ENCODE peak calls at places on chromosomes 1 and 21, in eight cellular contexts. D is retina, B is A549, A is heart left ventricle, X is Daoy, T is RWPE1, P is cardiac fibroblast, C is right lobe of liver. O is an unnamed sample.

GRCh38 chr1:50232271-50232670 is 123.6 kb downstream of the ELAVL4 start:
- DNase-seq in X (no peak), P (no peak), D (no peak), C (no peak), B (no peak), A (no peak), T (no peak), O (no peak)

GRCh38 chr1:68590473-68590872 is 93.6 kb upstream of the DEPDC1 start:
- DNase-seq in D (no peak), A (no peak), B (no peak), X (no peak), P (peak; percentile 4), T (no peak), C (no peak), O (no peak)

GRCh38 chr1:55781944-55782482 is 566.8 kb upstream of the USP24 start:
- DNase-seq in P (peak; percentile 75), D (no peak), A (peak; percentile 35), C (no peak), T (peak; percentile 53), B (no peak), X (peak; percentile 56), O (peak; percentile 45)

GRCh38 chr21:18244721-18245486 is at the start of gene CHODL:
- DNase-seq in B (no peak), D (peak; percentile 88), C (peak; percentile 51), P (no peak), X (peak; percentile 5), A (peak; percentile 52), T (no peak), O (no peak)

GRCh38 chr1:26771643-26772321 is 16.0 kb upstream of the PIGV start:
- DNase-seq in X (peak; percentile 94), B (peak; percentile 69), C (no peak), P (peak; percentile 99), D (peak; percentile 11), T (peak; percentile 97), A (no peak), O (peak; percentile 64)

GRCh38 chr1:239389703-239390102 is 3.3 kb downstream of the CHRM3 start:
- DNase-seq in A (no peak), B (no peak), X (peak; percentile 44), T (no peak), P (no peak), D (no peak), C (no peak), O (no peak)

GRCh38 chr1:78339490-78339889 is 151.3 kb upstream of the PTGFR start:
- DNase-seq in P (peak; percentile 77), X (peak; percentile 73), T (peak; percentile 12), C (no peak), D (no peak), A (no peak), B (no peak), O (peak; percentile 39)

GRCh38 chr1:66758247-66758755 is 6.0 kb downstream of the DYNLT5 start:
- DNase-seq in P (no peak), X (no peak), D (no peak), T (no peak), B (no peak), A (no peak), C (no peak), O (no peak)

GRCh38 chr1:64545118-64545916 is 75.4 kb downstream of the CACHD1 start:
- DNase-seq in C (no peak), X (no peak), B (no peak), P (no peak), D (no peak), A (no peak), T (no peak), O (no peak)

GRCh38 chr1:11355594-11356467 is 82.8 kb downstream of the UBIAD1 start:
- DNase-seq in X (no peak), D (peak; percentile 99), T (no peak), A (no peak), P (no peak), B (no peak), C (no peak), O (no peak)

GRCh38 chr1:229383961-229384360 is 41.1 kb upstream of the CCSAP start:
- DNase-seq in C (no peak), P (no peak), B (no peak), A (no peak), X (no peak), D (no peak), T (no peak), O (no peak)

GRCh38 chr1:9235123-9235513 is 544 bp downstream of the H6PD start:
- DNase-seq in C (no peak), T (peak; percentile 59), P (peak; percentile 85), B (peak; percentile 56), X (peak; percentile 70), D (peak; percentile 64), A (no peak), O (no peak)

GRCh38 chr1:200947059-200947566 is 52.4 kb downstream of the INAVA start:
- DNase-seq in P (no peak), D (no peak), C (no peak), X (no peak), B (no peak), A (no peak), T (no peak), O (no peak)

GRCh38 chr1:206117151-206117948 is at the start of gene AVPR1B:
- DNase-seq in A (peak; percentile 78), C (peak; percentile 57), B (peak; percentile 31), P (peak; percentile 10), X (peak; percentile 54), T (peak; percentile 56), D (peak; percentile 78), O (no peak)

GRCh38 chr1:46130144-46130543 is 2.3 kb downstream of the PIK3R3 start:
- DNase-seq in D (peak; percentile 23), B (no peak), A (no peak), T (no peak), C (no peak), X (no peak), P (no peak), O (no peak)

GRCh38 chr1:218850367-218850766 is 323.3 kb upstream of the LYPLAL1 start:
- DNase-seq in P (peak; percentile 42), A (no peak), T (no peak), B (no peak), D (no peak), X (no peak), C (no peak), O (no peak)

GRCh38 chr1:168119750-168120149 is 17.0 kb downstream of the GPR161 start:
- DNase-seq in X (no peak), A (no peak), B (no peak), T (no peak), D (no peak), P (no peak), C (no peak), O (no peak)

GRCh38 chr21:34807881-34808568 is 139.2 kb downstream of the CLIC6 start:
- DNase-seq in D (no peak), B (peak; percentile 50), C (no peak), X (peak; percentile 97), T (peak; percentile 87), A (no peak), P (peak; percentile 98), O (peak; percentile 64)

GRCh38 chr1:2145946-2146835 is 48.4 kb downstream of the FAAP20 start:
- DNase-seq in B (no peak), T (no peak), X (no peak), D (no peak), A (peak; percentile 51), C (peak; percentile 48), P (no peak), O (no peak)

GRCh38 chr1:47507921-47508894 is 70.4 kb downstream of the FOXD2 start:
- DNase-seq in P (no peak), C (peak; percentile 81), A (peak; percentile 68), D (peak; percentile 74), X (peak; percentile 38), T (no peak), B (peak; percentile 11), O (no peak)

GRCh38 chr1:160659566-160659965 is 12.7 kb upstream of the SLAMF1 start:
- DNase-seq in P (no peak), B (no peak), X (no peak), D (no peak), C (no peak), A (no peak), T (no peak), O (no peak)

GRCh38 chr1:187010571-187011309 is 182.0 kb downstream of the PLA2G4A start:
- DNase-seq in X (no peak), T (no peak), C (no peak), P (peak; percentile 31), B (no peak), A (no peak), D (no peak), O (no peak)

GRCh38 chr1:87869563-87869962 is 540.9 kb downstream of the LMO4 start:
- DNase-seq in A (no peak), D (no peak), X (peak; percentile 58), B (peak; percentile 2), T (peak; percentile 57), P (peak; percentile 91), C (no peak), O (no peak)

GRCh38 chr1:226638608-226639007 is 90.0 kb downstream of the STUM start:
- DNase-seq in B (no peak), A (peak; percentile 33), P (no peak), T (no peak), D (no peak), C (peak; percentile 42), X (no peak), O (no peak)

GRCh38 chr1:42963378-42964005 is 4.8 kb upstream of the SLC2A1 start:
- DNase-seq in T (peak; percentile 58), P (peak; percentile 78), C (no peak), A (no peak), X (peak; percentile 81), B (peak; percentile 46), D (no peak), O (no peak)

GRCh38 chr21:31335957-31336738 is 7.9 kb downstream of the TIAM1 start:
- DNase-seq in C (no peak), A (no peak), P (peak; percentile 94), D (no peak), X (peak; percentile 94), B (peak; percentile 8), T (peak; percentile 85), O (no peak)

GRCh38 chr1:110513511-110513910 is 5.5 kb downstream of the KCNA10 start:
- DNase-seq in P (no peak), A (no peak), C (no peak), T (no peak), X (peak; percentile 51), D (no peak), B (no peak), O (no peak)

GRCh38 chr1:70685300-70686286 is 274.5 kb downstream of the CTH start:
- DNase-seq in D (peak; percentile 43), B (peak; percentile 11), P (peak; percentile 79), A (no peak), X (no peak), T (peak; percentile 22), C (peak; percentile 53), O (peak; percentile 55)

GRCh38 chr1:151196292-151196800 is 2.0 kb upstream of the PIP5K1A start:
- DNase-seq in C (no peak), T (peak; percentile 59), D (peak; percentile 46), P (peak; percentile 93), X (peak; percentile 80), A (no peak), B (peak; percentile 69), O (peak; percentile 90)

GRCh38 chr1:171295821-171296220 is 18.2 kb upstream of the FMO4 start:
- DNase-seq in T (no peak), B (no peak), D (no peak), C (no peak), A (no peak), X (no peak), P (no peak), O (no peak)

GRCh38 chr1:46653405-46653853 is 14.7 kb downstream of the ATPAF1 start:
- DNase-seq in A (no peak), B (no peak), P (peak; percentile 12), D (no peak), X (no peak), C (no peak), T (no peak), O (no peak)

GRCh38 chr1:206883160-206883559 is 14.1 kb upstream of the IL24 start:
- DNase-seq in P (no peak), D (no peak), B (no peak), X (no peak), A (no peak), C (no peak), T (no peak), O (no peak)

O was measured in Panc1.